ENCODE peak calls at places on chromosomes 6 and 20, in four cellular contexts. E is stimulated activated CD4-positive, alpha-beta T cell treated with anti-CD3 and anti-CD28 coated beads, Interleukin-1b, Interleukin-23, amount 100 ng/mL, for 48 hours; U is progenitor cell of endocrine pancreas; F is sciatic nerve. T is an unnamed sample.

GRCh38 chr20:20920433-20920832 is 185.7 kb downstream of the LINC00237 start:
- DNase-seq in E (no peak), U (no peak), F (no peak), T (no peak)

GRCh38 chr20:34578521-34579147 is 20.1 kb downstream of the MAP1LC3A start:
- DNase-seq in E (no peak), U (no peak), F (peak), T (no peak)

GRCh38 chr6:166448432-166448831 is 65.7 kb upstream of the MPC1 start:
- DNase-seq in E (no peak), U (no peak), F (no peak), T (no peak)

GRCh38 chr20:31607640-31608255 is 2.7 kb downstream of the ID1 start:
- DNase-seq in E (no peak), U (no peak), F (no peak), T (no peak)

GRCh38 chr20:37644605-37645004 is 49.2 kb upstream of the CTNNBL1 start:
- DNase-seq in E (no peak), U (no peak), F (no peak), T (no peak)

GRCh38 chr6:7172605-7173185 is 64.9 kb downstream of the RREB1 start:
- DNase-seq in E (no peak), U (no peak), F (no peak), T (no peak)

GRCh38 chr6:56372621-56373020 is 125.2 kb upstream of the COL21A1 start:
- DNase-seq in E (no peak), U (no peak), F (no peak), T (no peak)

GRCh38 chr20:59195316-59195993 is 31.8 kb downstream of the ZNF831 start:
- DNase-seq in E (no peak), U (no peak), F (no peak), T (no peak)

GRCh38 chr6:138971601-138972000 is 16.5 kb downstream of the REPS1 start:
- DNase-seq in E (no peak), U (no peak), F (no peak), T (no peak)

GRCh38 chr6:17066610-17067009 is 35.2 kb upstream of the STMND1 start:
- DNase-seq in E (no peak), U (no peak), F (no peak), T (no peak)

T was measured in cortex of kidney.